ENCODE peak calls at places on chromosomes 7 and 10, in four cellular contexts. E is NB4, T is A549, O is heart left ventricle. V is an unnamed sample.

GRCh38 chr10:88187472-88187871 is 324.0 kb downstream of the PTEN start:
- DNase-seq in E (peak), T (no peak), O (no peak), V (no peak)

GRCh38 chr10:92268763-92269162 is 22.1 kb downstream of the CPEB3 start:
- DNase-seq in E (peak), T (no peak), O (no peak), V (no peak)

GRCh38 chr7:24573554-24574338 is 494 bp downstream of the PALS2 start:
- DNase-seq in E (peak), T (peak), O (peak), V (peak)

GRCh38 chr7:45177801-45178200 is 20.2 kb downstream of the RAMP3 start:
- DNase-seq in E (no peak), T (no peak), O (no peak), V (no peak)

GRCh38 chr10:62978417-62978955 is 154.6 kb upstream of the NRBF2 start:
- DNase-seq in E (peak), T (no peak), O (no peak), V (no peak)

GRCh38 chr7:55127135-55127551 is 108.3 kb downstream of the EGFR start:
- DNase-seq in E (no peak), T (no peak), O (no peak), V (no peak)

GRCh38 chr10:94218496-94219183 is 144.1 kb downstream of the NOC3L start:
- DNase-seq in E (no peak), T (no peak), O (no peak), V (no peak)

GRCh38 chr10:108789911-108790310 is 1133.4 kb downstream of the XPNPEP1 start:
- DNase-seq in E (no peak), T (no peak), O (no peak), V (no peak)

GRCh38 chr10:43208147-43209063 is 58.5 kb downstream of the RASGEF1A start:
- DNase-seq in E (no peak), T (no peak), O (peak), V (no peak)

GRCh38 chr7:134546903-134547737 is 1.8 kb upstream of the AKR1B15 start:
- DNase-seq in E (peak), T (peak), O (peak), V (peak)

GRCh38 chr7:128437426-128438332 is 18.0 kb upstream of the HILPDA start:
- DNase-seq in E (peak), T (no peak), O (no peak), V (no peak)

GRCh38 chr10:25047902-25048301 is 31.5 kb downstream of the THNSL1 start:
- DNase-seq in E (no peak), T (no peak), O (no peak), V (no peak)

GRCh38 chr10:21514101-21514807 is 11.2 kb downstream of the SKIDA1 start:
- DNase-seq in E (no peak), T (no peak), O (no peak), V (no peak)

GRCh38 chr10:89327803-89328441 is at the start of gene IFIT3:
- DNase-seq in E (peak), T (peak), O (peak), V (peak)

GRCh38 chr10:122962405-122962804 is 8.4 kb upstream of the C10orf88 start:
- DNase-seq in E (no peak), T (no peak), O (no peak), V (no peak)

GRCh38 chr7:79452032-79452494 is 1.4 kb downstream of the MAGI2 start:
- DNase-seq in E (no peak), T (peak), O (peak), V (peak)

GRCh38 chr7:42611961-42612360 is 299.9 kb downstream of the C7orf25 start:
- DNase-seq in E (no peak), T (no peak), O (no peak), V (no peak)

GRCh38 chr10:78277267-78277666 is 243.6 kb downstream of the RPS24 start:
- DNase-seq in E (no peak), T (no peak), O (no peak), V (no peak)

GRCh38 chr10:115355162-115355760 is 262.1 kb downstream of the ATRNL1 start:
- DNase-seq in E (peak), T (peak), O (no peak), V (peak)

GRCh38 chr7:98119257-98119918 is 12.7 kb downstream of the LMTK2 start:
- DNase-seq in E (no peak), T (peak), O (no peak), V (no peak)

GRCh38 chr10:75508239-75508813 is 76.9 kb downstream of the LRMDA start:
- DNase-seq in E (no peak), T (peak), O (no peak), V (no peak)

GRCh38 chr7:99504281-99504602 is 220 bp upstream of the ZKSCAN5 start:
- DNase-seq in E (no peak), T (no peak), O (no peak), V (no peak)

GRCh38 chr7:82443044-82443800 is at the start of gene CACNA2D1:
- DNase-seq in E (peak), T (no peak), O (peak), V (peak)

GRCh38 chr7:150898475-150899011 is 46.2 kb downstream of the AOC1 start:
- DNase-seq in E (peak), T (peak), O (peak), V (peak)

GRCh38 chr7:93156884-93157283 is 8.7 kb upstream of the SAMD9L start:
- DNase-seq in E (no peak), T (no peak), O (no peak), V (no peak)

GRCh38 chr10:83078645-83079044 is 1060.7 kb upstream of the GHITM start:
- DNase-seq in E (no peak), T (no peak), O (no peak), V (no peak)

GRCh38 chr7:137931823-137932222 is 70.1 kb downstream of the CREB3L2 start:
- DNase-seq in E (no peak), T (peak), O (no peak), V (no peak)

GRCh38 chr7:121192834-121193233 is 136.0 kb upstream of the WNT16 start:
- DNase-seq in E (no peak), T (no peak), O (no peak), V (no peak)

GRCh38 chr10:130477360-130477759 is 341.2 kb downstream of the GLRX3 start:
- DNase-seq in E (no peak), T (no peak), O (no peak), V (no peak)

GRCh38 chr10:89563861-89564478 is 28.6 kb upstream of the SLC16A12 start:
- DNase-seq in E (peak), T (peak), O (no peak), V (peak)

GRCh38 chr7:103380395-103381191 is 33.1 kb downstream of the PSMC2 start:
- DNase-seq in E (no peak), T (no peak), O (no peak), V (no peak)

GRCh38 chr7:29929018-29929807 is 60.4 kb downstream of the SCRN1 start:
- DNase-seq in E (no peak), T (no peak), O (no peak), V (no peak)

GRCh38 chr7:108234281-108234680 is 104.1 kb upstream of the LAMB4 start:
- DNase-seq in E (no peak), T (peak), O (no peak), V (no peak)

GRCh38 chr7:55557666-55558188 is 14.6 kb downstream of the VOPP1 start:
- DNase-seq in E (no peak), T (no peak), O (no peak), V (peak)

GRCh38 chr7:45028138-45028919 is 28.3 kb downstream of the CCM2 start:
- DNase-seq in E (peak), T (no peak), O (no peak), V (no peak)

GRCh38 chr10:127310932-127311331 is 114.5 kb upstream of the INSYN2A start:
- DNase-seq in E (no peak), T (no peak), O (no peak), V (no peak)

GRCh38 chr7:13904689-13905088 is 84.8 kb downstream of the ETV1 start:
- DNase-seq in E (no peak), T (no peak), O (no peak), V (no peak)

GRCh38 chr7:95246935-95247370 is 77.4 kb downstream of the PON1 start:
- DNase-seq in E (peak), T (peak), O (peak), V (peak)

DNA sequence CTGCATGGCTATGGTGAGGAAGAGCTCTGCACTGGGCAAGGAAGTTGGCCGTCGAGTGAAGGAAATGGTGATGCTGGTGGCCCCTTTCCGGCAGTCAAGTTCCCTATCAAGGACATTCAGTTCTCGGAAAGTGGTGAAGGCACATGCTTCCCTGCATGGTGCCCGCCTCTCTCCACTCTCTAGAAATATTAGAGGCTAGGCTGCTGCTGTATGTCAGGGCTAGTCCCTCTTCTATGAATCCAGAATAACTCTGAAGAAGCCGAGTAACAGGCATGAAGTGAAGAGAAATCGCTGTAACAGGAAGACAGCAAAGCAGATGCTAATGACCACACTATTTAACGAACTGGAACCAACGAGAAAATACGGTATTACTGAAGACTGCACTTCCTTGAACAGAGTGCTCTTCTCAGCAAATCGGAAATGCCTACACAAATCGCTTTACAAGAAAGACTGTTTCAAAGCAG is 5.4 kb downstream of the IDI1 start:
- DNase-seq in E (no peak), T (no peak), O (peak), V (peak)
- TF ChIP-seq POLR2A in E (no peak), T (no peak), O (no peak), V (no peak)

GRCh38 chr10:109914966-109915365 is 8.3 kb downstream of the XPNPEP1 start:
- DNase-seq in E (peak), T (peak), O (no peak), V (no peak)
- TF ChIP-seq POLR2A in E (no peak), T (no peak), O (no peak), V (no peak)

DNA sequence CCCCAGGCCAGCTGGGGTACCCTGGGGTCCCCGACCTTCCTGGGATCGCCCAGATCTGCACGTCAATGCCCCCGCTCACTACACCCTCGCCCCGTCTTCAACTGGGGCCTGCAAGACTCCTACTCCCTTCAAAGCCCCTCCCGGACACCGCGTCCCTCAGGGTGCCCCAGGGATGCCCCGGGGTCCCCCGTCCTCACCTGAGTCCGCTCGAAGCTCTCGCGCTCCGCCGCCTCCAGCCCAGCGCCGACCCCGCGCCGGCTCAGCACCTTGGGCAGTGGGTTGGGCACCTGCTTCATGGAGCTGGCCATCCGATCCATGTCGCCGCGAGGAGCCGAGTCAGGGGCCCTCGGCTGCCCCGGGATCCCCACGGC is at the start of gene HIP1:
- DNase-seq in E (no peak), T (no peak), O (no peak), V (no peak)
- TF ChIP-seq POLR2A in E (peak), T (peak), O (no peak), V (no peak)

DNA sequence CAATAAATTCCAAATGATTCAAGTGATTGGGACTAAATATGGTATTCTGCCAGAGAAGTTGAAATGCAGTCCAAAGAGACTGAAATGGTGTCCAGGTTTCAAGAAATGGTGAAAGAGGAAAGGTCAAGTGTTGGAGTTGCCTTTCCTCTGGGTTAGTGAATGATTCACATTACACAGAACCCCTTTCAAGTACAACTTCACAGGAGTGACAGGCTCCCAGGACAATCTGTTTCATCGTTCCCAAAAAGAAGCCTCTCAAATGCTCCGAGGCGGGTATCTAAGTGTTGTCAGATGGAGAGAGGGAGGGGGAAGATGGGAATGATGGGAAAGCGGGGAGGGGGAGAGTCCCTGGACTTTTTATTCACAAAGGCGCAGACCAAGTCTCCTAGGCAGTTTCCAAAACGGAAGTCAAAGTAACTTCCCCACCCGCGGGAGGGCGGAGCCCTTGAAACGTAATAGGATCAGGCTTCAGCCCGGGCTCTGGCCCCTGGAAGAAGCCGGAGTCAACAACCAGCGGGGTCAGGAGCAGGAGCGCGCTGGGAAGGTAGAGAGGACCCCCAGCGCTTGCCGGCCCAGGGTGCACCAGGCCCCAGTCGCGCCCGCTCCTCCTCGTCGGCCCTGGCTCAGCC is 743 bp downstream of the SLC25A13 start:
- DNase-seq in E (peak), T (peak), O (peak), V (peak)
- TF ChIP-seq POLR2A in E (peak), T (peak), O (no peak), V (no peak)

GRCh38 chr7:131359136-131359776 is 31.6 kb downstream of the MKLN1 start:
- DNase-seq in E (no peak), T (no peak), O (no peak), V (no peak)
- TF ChIP-seq POLR2A in E (no peak), T (no peak), O (no peak), V (no peak)

DNA sequence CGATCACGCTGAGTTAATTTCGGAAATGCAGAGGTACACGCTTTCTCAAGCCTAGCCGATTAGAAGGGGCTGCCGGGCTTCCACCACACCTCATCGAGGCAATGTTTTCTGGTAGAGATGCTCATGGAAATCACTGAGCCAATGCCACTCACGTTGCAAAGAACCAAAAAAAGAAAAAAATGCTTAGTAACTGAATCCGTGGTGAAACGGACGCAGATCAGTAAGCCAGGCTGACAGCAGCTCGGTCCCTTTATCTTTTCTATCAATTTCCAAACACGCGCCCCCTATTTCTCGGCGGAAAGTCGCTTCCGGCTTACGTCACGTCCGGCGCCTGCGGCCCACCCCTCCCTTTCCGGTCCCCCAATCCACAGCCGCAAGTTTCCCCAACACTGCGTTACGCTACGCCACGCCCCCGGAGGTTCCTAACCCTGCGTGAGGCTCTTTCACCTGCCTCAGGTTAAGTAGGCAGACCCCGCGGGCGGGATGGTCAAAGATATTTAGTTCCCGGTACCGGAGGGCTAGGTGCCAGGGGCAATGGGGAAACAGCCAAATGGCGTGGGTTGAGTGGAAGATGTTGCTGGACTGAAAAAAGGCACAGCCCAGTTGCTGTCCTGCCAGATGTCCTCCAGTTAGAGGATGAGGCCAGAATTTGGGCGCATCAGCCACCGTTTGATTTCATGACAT is at the start of gene NSUN6:
- DNase-seq in E (peak), T (peak), O (peak), V (peak)
- TF ChIP-seq POLR2A in E (peak), T (peak), O (no peak), V (peak)

DNA sequence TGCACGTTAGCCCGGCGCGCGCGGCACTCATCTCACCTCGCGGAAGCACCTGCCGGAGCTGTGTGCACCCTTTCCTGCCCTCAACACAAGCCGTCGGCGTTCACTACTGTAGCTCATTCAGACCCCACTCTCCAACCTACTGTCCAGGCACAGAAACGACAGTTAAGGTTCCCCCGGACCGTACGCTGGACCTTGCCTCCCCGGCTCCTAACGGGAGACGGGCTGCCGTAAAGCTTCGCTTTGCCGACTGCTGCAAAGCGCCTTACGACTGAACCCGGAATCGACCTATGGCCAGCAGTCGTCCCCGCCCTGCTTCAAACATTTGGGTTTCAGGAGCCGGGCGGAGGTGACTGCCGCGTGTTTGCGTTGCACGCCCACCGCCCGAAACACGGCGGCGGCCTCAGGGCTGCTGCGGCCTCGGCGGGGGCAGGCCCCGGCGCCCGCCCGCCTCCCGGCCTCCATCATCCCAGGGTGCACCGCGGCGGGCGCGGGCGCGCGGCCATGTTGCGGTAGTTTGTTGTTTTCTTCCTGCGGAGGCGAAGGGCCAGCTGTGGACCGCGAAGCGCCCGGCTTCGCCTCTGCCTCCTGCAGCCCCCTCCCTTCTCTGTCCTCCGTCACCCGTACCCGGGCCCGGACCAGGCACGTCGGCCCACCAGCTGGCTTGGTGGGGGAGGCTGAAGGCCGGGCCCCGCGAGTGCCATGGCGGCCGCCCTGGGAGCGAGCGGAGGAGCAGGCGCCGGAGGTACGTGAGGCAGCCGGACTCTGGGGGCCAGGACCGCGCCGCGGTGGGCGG is at the start of gene RBM33:
- DNase-seq in E (peak), T (peak), O (peak), V (peak)
- TF ChIP-seq POLR2A in E (peak), T (peak), O (no peak), V (peak)

DNA sequence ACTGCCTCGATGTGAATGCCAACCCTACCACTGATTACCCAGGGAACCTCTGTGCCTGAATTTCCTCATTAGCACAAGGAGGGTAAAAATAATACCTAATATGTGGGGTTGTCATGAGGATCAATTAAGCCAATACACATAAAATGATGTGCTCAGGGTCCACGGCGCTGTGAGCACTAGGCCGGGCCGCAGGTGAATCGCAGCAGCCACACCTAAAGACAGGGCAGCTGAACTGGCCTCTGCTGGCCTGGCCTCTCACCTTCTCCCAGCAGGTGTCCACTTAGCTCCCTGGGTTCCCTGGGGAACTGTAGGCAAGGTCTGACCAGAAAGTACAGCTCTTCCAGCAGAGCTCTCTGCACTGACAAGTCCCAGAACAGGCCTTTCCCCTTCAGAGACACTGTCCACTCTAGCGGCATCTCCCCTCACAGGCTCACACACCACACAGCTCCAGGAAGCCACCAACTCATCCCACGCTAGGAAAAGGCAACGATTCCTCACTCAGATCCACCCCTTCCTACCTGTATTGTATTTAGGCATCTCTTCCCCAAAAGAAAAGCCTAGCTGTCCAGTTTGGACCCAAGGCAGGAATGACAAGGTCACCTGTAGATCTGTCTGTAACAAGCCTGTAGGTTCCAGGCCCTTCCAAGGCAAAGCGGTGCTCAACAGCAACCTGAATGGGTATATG is 273.1 kb downstream of the USP6NL start:
- DNase-seq in E (no peak), T (no peak), O (no peak), V (no peak)
- TF ChIP-seq POLR2A in E (no peak), T (no peak), O (no peak), V (no peak)

GRCh38 chr7:12771378-12771877 is 84.0 kb downstream of the ARL4A start:
- DNase-seq in E (no peak), T (no peak), O (peak), V (no peak)
- TF ChIP-seq POLR2A in E (no peak), T (no peak), O (no peak), V (no peak)

DNA sequence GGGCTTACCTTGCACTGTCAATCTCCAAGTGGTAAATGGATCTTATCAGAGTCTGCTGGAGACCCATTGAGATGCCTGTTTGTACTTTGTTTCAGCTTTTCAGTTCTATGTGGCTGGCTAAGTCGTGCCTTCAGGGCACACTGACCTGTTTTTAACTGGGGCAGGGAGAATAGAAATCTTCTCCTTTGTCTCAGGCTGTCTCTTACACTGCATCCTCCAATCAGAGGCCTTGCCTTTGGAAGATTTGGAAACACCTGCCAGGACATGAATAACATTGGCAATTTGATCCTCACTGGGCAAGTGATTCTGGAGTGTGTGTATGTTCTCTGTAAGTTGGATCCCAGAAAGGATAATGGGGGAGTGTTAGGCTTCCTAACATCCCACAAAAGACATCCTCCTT is 65.0 kb downstream of the POU6F2 start:
- DNase-seq in E (no peak), T (no peak), O (no peak), V (no peak)
- TF ChIP-seq POLR2A in E (no peak), T (no peak), O (no peak), V (no peak)